ENCODE peak calls at places on chromosomes 11 and 22, in six cellular contexts. O, Y, G, K, D and W are unnamed samples.
A peak's percentile ranks its signal among the peaks of the same experiment; 100 is the strongest.

GRCh38 chr11:64144587-64145295 is 21.2 kb downstream of the MACROD1 start:
- DNase-seq in G (no peak), K (no peak), D (no peak), O (no peak), Y (no peak), W (peak; percentile 80)

GRCh38 chr11:117824571-117825537 is at the start of gene FXYD2:
- DNase-seq in O (peak; percentile 27), Y (peak; percentile 74), K (peak; percentile 74), D (peak; percentile 77), G (no peak), W (peak; percentile 7)

GRCh38 chr11:123135863-123136446 is 59.1 kb downstream of the CLMP start:
- DNase-seq in O (no peak), K (no peak), D (no peak), G (no peak), Y (no peak), W (no peak)

GRCh38 chr11:13486926-13487660 is 8.7 kb downstream of the PTH start:
- DNase-seq in Y (peak; percentile 63), D (peak; percentile 76), G (no peak), K (no peak), O (peak; percentile 52), W (peak; percentile 27)

GRCh38 chr22:23218867-23219251 is 38.5 kb downstream of the BCR start:
- DNase-seq in K (no peak), Y (peak; percentile 58), D (no peak), G (no peak), O (peak; percentile 67), W (peak; percentile 95)

GRCh38 chr11:27213232-27213660 is 149.8 kb downstream of the CCDC34 start:
- DNase-seq in G (peak; percentile 79), O (no peak), Y (no peak), D (no peak), K (no peak), W (no peak)

GRCh38 chr11:27331984-27332383 is 31.0 kb downstream of the CCDC34 start:
- DNase-seq in G (no peak), Y (no peak), K (no peak), D (no peak), O (no peak), W (no peak)

GRCh38 chr22:22006596-22006990 is 24.0 kb upstream of the TOP3B start:
- DNase-seq in O (no peak), K (no peak), D (no peak), Y (no peak), G (no peak), W (no peak)

GRCh38 chr11:73241300-73241699 is 23.2 kb downstream of the P2RY2 start:
- DNase-seq in G (no peak), K (peak; percentile 30), Y (no peak), O (no peak), D (no peak), W (no peak)

GRCh38 chr11:65575568-65576231 is at the start of gene EHBP1L1:
- DNase-seq in D (peak; percentile 93), O (peak; percentile 80), Y (peak; percentile 81), K (peak; percentile 88), G (no peak), W (peak; percentile 55)

GRCh38 chr11:63478896-63479295 is 12.1 kb downstream of the PLAAT5 start:
- DNase-seq in G (peak; percentile 53), Y (no peak), O (peak; percentile 54), D (no peak), K (no peak), W (peak; percentile 54)

DNA sequence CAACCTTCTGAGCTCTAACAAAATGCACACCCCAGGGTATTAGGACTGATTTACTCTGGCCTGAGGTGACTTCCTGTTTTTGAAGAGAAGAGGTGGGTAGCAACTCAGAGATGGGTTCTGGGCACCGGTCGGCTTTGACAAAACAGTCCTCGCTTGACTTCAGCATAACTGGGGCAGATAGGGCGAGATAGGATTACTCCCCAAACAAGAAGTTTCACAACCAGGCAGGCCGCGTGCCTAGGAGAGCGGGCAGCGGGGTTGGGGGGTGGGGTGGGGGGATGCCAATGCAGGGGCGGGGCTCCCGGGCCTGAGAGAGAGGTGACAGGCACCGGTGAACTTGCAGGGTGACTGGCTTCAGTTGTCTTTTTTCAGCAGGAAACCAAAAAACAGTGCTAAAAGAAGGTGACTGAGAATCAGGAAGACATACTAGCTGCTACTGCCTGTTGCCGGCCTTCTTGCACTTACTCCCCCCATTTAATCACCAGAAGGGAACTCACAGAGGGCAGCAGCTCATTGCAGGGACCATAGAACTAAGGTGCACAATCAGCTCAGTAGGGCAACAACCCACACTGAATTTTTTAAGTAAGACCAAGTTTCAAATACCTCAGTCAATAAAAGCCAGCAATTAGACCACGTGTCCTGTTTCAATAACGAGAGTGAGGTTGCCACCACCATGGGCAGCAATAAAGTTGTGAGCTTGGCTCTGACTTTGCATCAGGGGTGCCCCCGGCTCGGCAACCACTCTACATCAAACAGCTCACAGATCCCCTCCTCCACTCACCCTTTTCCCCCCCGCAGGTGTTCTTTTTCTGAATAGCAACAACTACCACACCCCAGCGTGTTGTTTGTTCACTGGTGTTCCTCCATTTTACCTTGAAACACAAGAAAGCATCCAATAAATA is 37.2 kb upstream of the ETS1 start:
- DNase-seq in D (no peak), K (peak; percentile 61), O (peak; percentile 77), Y (no peak), G (no peak), W (no peak)
- H3K4me3 ChIP-seq in D (no peak overlapping the region), K (no peak overlapping the region), O (no peak overlapping the region), Y (no peak overlapping the region), G (no peak overlapping the region), W (no peak overlapping the region)

GRCh38 chr11:46350695-46351094 is 3.4 kb downstream of the DGKZ start:
- DNase-seq in O (no peak), G (no peak), D (no peak), K (no peak), Y (no peak), W (no peak)

GRCh38 chr11:46348986-46349401 is 1.7 kb downstream of the DGKZ start:
- DNase-seq in Y (no peak), K (no peak), D (no peak), O (no peak), G (no peak), W (no peak)

GRCh38 chr11:46347637-46348311 is 511 bp downstream of the DGKZ start:
- DNase-seq in G (no peak), D (peak; percentile 84), K (peak; percentile 74), Y (no peak), O (no peak), W (no peak)

GRCh38 chr11:46346886-46347636 is at the start of gene DGKZ:
- DNase-seq in D (peak; percentile 95), O (peak; percentile 92), G (no peak), Y (peak; percentile 86), K (peak; percentile 94), W (peak; percentile 81)

GRCh38 chr11:46348566-46348981 is 1.3 kb downstream of the DGKZ start:
- DNase-seq in K (no peak), O (no peak), G (no peak), D (no peak), Y (no peak), W (no peak)
- H3K27ac ChIP-seq in K (no peak overlapping the region), O (peak overlapping the region; percentile 76), G (no peak overlapping the region), D (no peak overlapping the region), Y (peak overlapping the region; percentile 80), W (no peak overlapping the region)

DNA sequence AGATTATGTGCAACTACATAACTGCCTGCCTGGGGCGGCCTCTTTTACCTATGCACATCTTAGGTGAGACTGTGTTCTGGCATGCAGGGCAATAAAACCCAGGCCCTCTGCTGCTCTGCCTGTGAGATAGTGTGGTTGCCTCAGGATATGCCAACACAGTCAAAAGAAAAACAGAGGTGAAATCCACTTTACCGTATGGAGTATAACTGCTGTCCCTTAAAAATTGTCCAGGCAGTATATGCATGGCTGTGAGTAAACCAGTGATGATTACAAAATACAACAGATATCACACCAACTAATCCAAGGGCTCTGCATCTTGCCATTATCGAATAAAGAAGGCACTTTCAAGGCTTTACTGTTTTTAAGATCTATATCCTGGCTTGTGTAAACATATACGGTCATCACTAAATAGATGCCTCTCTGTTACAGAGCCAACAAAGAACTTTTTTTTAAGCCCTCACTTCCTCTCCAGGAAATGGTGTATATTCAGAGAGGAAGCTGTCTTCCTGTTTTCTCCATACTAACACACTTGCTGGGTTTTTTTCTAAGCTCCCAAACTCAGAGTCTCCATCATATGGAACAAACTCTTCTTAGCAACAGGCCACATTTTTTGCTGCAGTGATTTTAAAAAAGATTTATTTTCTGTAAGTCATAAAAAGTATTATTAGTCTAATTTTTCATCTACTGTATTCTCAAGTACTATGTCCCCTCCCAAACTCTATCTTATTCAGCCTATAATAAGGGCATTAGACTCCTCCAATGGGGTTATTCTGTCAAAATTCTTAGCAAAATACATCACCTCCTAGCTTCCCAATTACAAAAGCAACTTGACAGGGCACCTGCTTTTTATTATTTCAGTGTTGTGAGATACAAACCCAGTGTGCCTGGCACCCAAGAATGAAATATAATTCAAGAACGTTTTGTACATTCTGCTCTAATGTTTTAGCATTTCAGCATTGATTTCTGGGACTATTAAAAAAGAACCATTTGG is 135.2 kb downstream of the MAML2 start:
- DNase-seq in O (no peak), K (no peak), D (no peak), G (no peak), Y (no peak), W (no peak)
- H3K4me3 ChIP-seq in O (no peak overlapping the region), K (no peak overlapping the region), D (no peak overlapping the region), G (no peak overlapping the region), Y (peak overlapping the region; percentile 3), W (no peak overlapping the region)

GRCh38 chr22:19212302-19212870 is 33.9 kb upstream of the SLC25A1 start:
- DNase-seq in O (no peak), K (no peak), D (peak; percentile 16), Y (no peak), G (no peak), W (no peak)
- H3K27ac ChIP-seq in O (no peak overlapping the region), K (no peak overlapping the region), D (no peak overlapping the region), Y (no peak overlapping the region), G (no peak overlapping the region), W (no peak overlapping the region)